ENCODE peak calls at places on chromosomes 1 and 21, in four cellular contexts. One of them, this sample, is unnamed.
A peak's percentile ranks its signal among the peaks of the same experiment; 100 is the strongest.

GRCh38 chr1:237197470-237198425 is 155.8 kb downstream of the RYR2 start:
- DNase-seq in neural progenitor cell: no peak
- DNase-seq in DND-41: no peak
- DNase-seq in mesendoderm: peak; percentile 92
- DNase-seq in this sample: no peak

GRCh38 chr21:26388731-26389231 is 184.3 kb downstream of the CYYR1 start:
- DNase-seq in mesendoderm: peak; percentile 42
- DNase-seq in neural progenitor cell: no peak
- DNase-seq in DND-41: no peak
- DNase-seq in this sample: no peak

GRCh38 chr1:39104158-39105060 is 78.3 kb downstream of the NDUFS5 start:
- DNase-seq in mesendoderm: peak; percentile 74
- DNase-seq in DND-41: no peak
- DNase-seq in neural progenitor cell: peak; percentile 79
- DNase-seq in this sample: no peak

GRCh38 chr1:8460132-8460544 is 142.2 kb downstream of the SLC45A1 start:
- DNase-seq in mesendoderm: peak; percentile 75
- DNase-seq in DND-41: no peak
- DNase-seq in neural progenitor cell: peak; percentile 79
- DNase-seq in this sample: no peak

GRCh38 chr1:15118579-15118978 is 35.0 kb upstream of the TMEM51 start:
- DNase-seq in neural progenitor cell: no peak
- DNase-seq in DND-41: no peak
- DNase-seq in mesendoderm: no peak
- DNase-seq in this sample: no peak

GRCh38 chr1:165068716-165069115 is 287.8 kb downstream of the LMX1A start:
- DNase-seq in mesendoderm: no peak
- DNase-seq in neural progenitor cell: no peak
- DNase-seq in DND-41: no peak
- DNase-seq in this sample: no peak

GRCh38 chr21:29351691-29352090 is 53.0 kb downstream of the BACH1 start:
- DNase-seq in neural progenitor cell: no peak
- DNase-seq in mesendoderm: no peak
- DNase-seq in DND-41: no peak
- DNase-seq in this sample: no peak

GRCh38 chr1:61254629-61255323 is 172.4 kb downstream of the NFIA start:
- DNase-seq in mesendoderm: no peak
- DNase-seq in DND-41: no peak
- DNase-seq in neural progenitor cell: no peak
- DNase-seq in this sample: no peak

GRCh38 chr21:32257952-32258785 is 20.7 kb downstream of the MIS18A start:
- DNase-seq in DND-41: peak; percentile 38
- DNase-seq in mesendoderm: peak; percentile 86
- DNase-seq in neural progenitor cell: peak; percentile 88
- DNase-seq in this sample: peak; percentile 62

GRCh38 chr1:214658785-214659184 is 55.8 kb downstream of the CENPF start:
- DNase-seq in neural progenitor cell: peak; percentile 39
- DNase-seq in mesendoderm: peak; percentile 40
- DNase-seq in DND-41: no peak
- DNase-seq in this sample: no peak

GRCh38 chr1:62356257-62356835 is 37.1 kb upstream of the KANK4 start:
- DNase-seq in neural progenitor cell: no peak
- DNase-seq in mesendoderm: peak; percentile 45
- DNase-seq in DND-41: no peak
- DNase-seq in this sample: no peak

GRCh38 chr21:37868896-37869295 is 47.4 kb downstream of the KCNJ6 start:
- DNase-seq in mesendoderm: peak; percentile 12
- DNase-seq in neural progenitor cell: no peak
- DNase-seq in DND-41: no peak
- DNase-seq in this sample: no peak

GRCh38 chr1:78007677-78008341 is 3.1 kb downstream of the DNAJB4 start:
- DNase-seq in DND-41: no peak
- DNase-seq in mesendoderm: no peak
- DNase-seq in neural progenitor cell: no peak
- DNase-seq in this sample: no peak

GRCh38 chr1:243316366-243316989 is 60.6 kb downstream of the SDCCAG8 start:
- DNase-seq in neural progenitor cell: peak; percentile 77
- DNase-seq in mesendoderm: no peak
- DNase-seq in DND-41: no peak
- DNase-seq in this sample: no peak

GRCh38 chr1:181175955-181176354 is 87.5 kb downstream of the IER5 start:
- DNase-seq in neural progenitor cell: no peak
- DNase-seq in mesendoderm: no peak
- DNase-seq in DND-41: peak; percentile 1
- DNase-seq in this sample: no peak

GRCh38 chr1:185300152-185300551 is 16.9 kb downstream of the IVNS1ABP start:
- DNase-seq in DND-41: no peak
- DNase-seq in mesendoderm: no peak
- DNase-seq in neural progenitor cell: no peak
- DNase-seq in this sample: no peak

GRCh38 chr1:233613252-233614172 is at the start of gene KCNK1:
- DNase-seq in DND-41: no peak
- DNase-seq in neural progenitor cell: peak; percentile 79
- DNase-seq in mesendoderm: peak; percentile 88
- DNase-seq in this sample: no peak

GRCh38 chr1:229664133-229664689 is 38.2 kb downstream of the URB2 start:
- DNase-seq in mesendoderm: no peak
- DNase-seq in DND-41: peak; percentile 76
- DNase-seq in neural progenitor cell: no peak
- DNase-seq in this sample: peak; percentile 83

GRCh38 chr1:214895226-214895625 is 187.3 kb upstream of the KCNK2 start:
- DNase-seq in mesendoderm: no peak
- DNase-seq in neural progenitor cell: peak; percentile 49
- DNase-seq in DND-41: no peak
- DNase-seq in this sample: no peak

GRCh38 chr1:179230721-179231120 is 1.2 kb upstream of the ABL2 start:
- DNase-seq in mesendoderm: no peak
- DNase-seq in DND-41: no peak
- DNase-seq in neural progenitor cell: no peak
- DNase-seq in this sample: no peak

GRCh38 chr1:2248854-2249558 is 20.9 kb downstream of the SKI start:
- DNase-seq in mesendoderm: no peak
- DNase-seq in neural progenitor cell: no peak
- DNase-seq in DND-41: no peak
- DNase-seq in this sample: no peak

GRCh38 chr1:31003613-31004230 is 61.8 kb downstream of the PUM1 start:
- DNase-seq in DND-41: no peak
- DNase-seq in mesendoderm: no peak
- DNase-seq in neural progenitor cell: no peak
- DNase-seq in this sample: no peak

GRCh38 chr1:15835205-15835740 is 12.2 kb upstream of the SPEN start:
- DNase-seq in DND-41: no peak
- DNase-seq in mesendoderm: no peak
- DNase-seq in neural progenitor cell: peak; percentile 77
- DNase-seq in this sample: no peak

GRCh38 chr1:227437495-227438008 is 119.3 kb upstream of the CDC42BPA start:
- DNase-seq in mesendoderm: peak; percentile 70
- DNase-seq in neural progenitor cell: peak; percentile 40
- DNase-seq in DND-41: no peak
- DNase-seq in this sample: peak; percentile 71

GRCh38 chr1:164380893-164381292 is 178.1 kb upstream of the PBX1 start:
- DNase-seq in DND-41: no peak
- DNase-seq in neural progenitor cell: no peak
- DNase-seq in mesendoderm: no peak
- DNase-seq in this sample: no peak

GRCh38 chr21:31559368-31560119 is 99.9 kb upstream of the SOD1 start:
- DNase-seq in DND-41: peak; percentile 98
- DNase-seq in mesendoderm: peak; percentile 99
- DNase-seq in neural progenitor cell: peak; percentile 98
- DNase-seq in this sample: peak; percentile 97

GRCh38 chr1:94246692-94247145 is 9.3 kb upstream of the ARHGAP29 start:
- DNase-seq in DND-41: no peak
- DNase-seq in neural progenitor cell: peak; percentile 27
- DNase-seq in mesendoderm: peak; percentile 33
- DNase-seq in this sample: no peak

GRCh38 chr1:74674278-74675048 is 871 bp upstream of the ERICH3 start:
- DNase-seq in DND-41: no peak
- DNase-seq in mesendoderm: peak; percentile 34
- DNase-seq in neural progenitor cell: peak; percentile 8
- DNase-seq in this sample: no peak

GRCh38 chr1:245933431-245934042 is 573.5 kb downstream of the SMYD3 start:
- DNase-seq in neural progenitor cell: no peak
- DNase-seq in mesendoderm: no peak
- DNase-seq in DND-41: no peak
- DNase-seq in this sample: no peak

DNA sequence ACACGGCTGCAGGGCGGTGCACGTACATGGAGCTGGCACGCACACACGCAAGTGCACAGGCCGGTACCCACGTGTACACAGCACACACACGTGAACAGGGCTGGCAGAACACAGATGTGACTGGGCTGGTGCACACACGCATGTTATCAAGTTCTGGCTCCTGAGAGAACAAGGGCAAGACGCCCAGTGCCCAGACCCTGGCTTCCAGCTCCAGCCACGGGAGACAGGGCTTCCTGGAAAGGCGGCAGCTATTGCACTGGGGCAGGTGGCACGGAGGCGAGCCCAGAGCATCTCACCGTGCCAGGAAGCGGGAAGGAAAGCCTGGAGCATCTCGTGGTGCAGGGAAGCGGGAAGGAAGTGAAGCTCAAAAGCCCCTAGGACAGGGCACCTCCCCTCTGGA is 5.9 kb downstream of the SDF4 start:
- DNase-seq in neural progenitor cell: no peak
- DNase-seq in mesendoderm: no peak
- DNase-seq in DND-41: no peak
- DNase-seq in this sample: no peak
- H3K4me3 ChIP-seq in neural progenitor cell: no peak overlapping the region
- H3K4me3 ChIP-seq in mesendoderm: no peak overlapping the region
- H3K4me3 ChIP-seq in DND-41: no peak overlapping the region
- H3K4me3 ChIP-seq in this sample: no peak overlapping the region

GRCh38 chr1:118902299-118903270 is 85.6 kb downstream of the TBX15 start:
- DNase-seq in DND-41: no peak
- DNase-seq in neural progenitor cell: no peak
- DNase-seq in mesendoderm: no peak
- DNase-seq in this sample: no peak
- H3K4me3 ChIP-seq in DND-41: no peak overlapping the region
- H3K4me3 ChIP-seq in neural progenitor cell: no peak overlapping the region
- H3K4me3 ChIP-seq in mesendoderm: no peak overlapping the region
- H3K4me3 ChIP-seq in this sample: no peak overlapping the region

GRCh38 chr1:168736450-168736980 is 7.5 kb upstream of the DPT start:
- DNase-seq in DND-41: no peak
- DNase-seq in neural progenitor cell: peak; percentile 7
- DNase-seq in mesendoderm: no peak
- DNase-seq in this sample: no peak
- H3K4me3 ChIP-seq in DND-41: no peak overlapping the region
- H3K4me3 ChIP-seq in neural progenitor cell: no peak overlapping the region
- H3K4me3 ChIP-seq in mesendoderm: no peak overlapping the region
- H3K4me3 ChIP-seq in this sample: no peak overlapping the region

DNA sequence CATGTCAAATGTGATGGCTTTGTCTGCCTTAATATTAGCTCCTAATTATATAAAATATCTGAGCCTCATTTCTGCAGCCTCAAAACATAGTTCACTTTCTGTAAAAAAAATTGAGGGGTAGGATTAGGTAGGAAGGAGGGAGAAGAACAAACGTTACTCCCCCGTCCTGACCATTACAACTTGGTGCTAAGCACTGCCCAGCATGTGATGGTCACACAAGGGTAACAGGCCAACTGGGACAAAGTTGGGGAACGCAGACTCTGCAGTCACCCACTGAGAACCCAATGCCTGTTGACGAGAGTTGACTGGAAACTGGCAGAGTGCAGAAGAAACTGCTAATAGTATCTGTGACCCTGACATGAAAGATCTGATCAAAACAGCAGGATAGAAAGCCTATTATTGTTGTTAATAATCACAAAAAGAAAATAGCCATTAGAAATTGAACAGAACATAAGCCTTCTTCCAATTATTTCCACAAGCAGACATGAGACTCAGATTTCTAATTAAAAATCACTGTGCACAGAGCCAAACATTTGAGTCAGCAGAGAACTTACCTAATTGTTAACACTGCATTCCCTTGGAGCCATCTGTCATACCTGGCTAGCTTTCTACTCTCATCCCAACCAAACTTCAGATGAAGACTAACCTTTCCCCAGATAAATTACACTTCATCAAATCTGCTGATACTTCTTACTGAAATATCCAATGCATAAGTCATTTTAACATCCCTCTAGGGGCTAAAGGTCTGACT is 5.5 kb downstream of the SORT1 start:
- DNase-seq in mesendoderm: no peak
- DNase-seq in neural progenitor cell: no peak
- DNase-seq in DND-41: no peak
- DNase-seq in this sample: no peak
- H3K4me3 ChIP-seq in mesendoderm: no peak overlapping the region
- H3K4me3 ChIP-seq in neural progenitor cell: no peak overlapping the region
- H3K4me3 ChIP-seq in DND-41: no peak overlapping the region
- H3K4me3 ChIP-seq in this sample: no peak overlapping the region

DNA sequence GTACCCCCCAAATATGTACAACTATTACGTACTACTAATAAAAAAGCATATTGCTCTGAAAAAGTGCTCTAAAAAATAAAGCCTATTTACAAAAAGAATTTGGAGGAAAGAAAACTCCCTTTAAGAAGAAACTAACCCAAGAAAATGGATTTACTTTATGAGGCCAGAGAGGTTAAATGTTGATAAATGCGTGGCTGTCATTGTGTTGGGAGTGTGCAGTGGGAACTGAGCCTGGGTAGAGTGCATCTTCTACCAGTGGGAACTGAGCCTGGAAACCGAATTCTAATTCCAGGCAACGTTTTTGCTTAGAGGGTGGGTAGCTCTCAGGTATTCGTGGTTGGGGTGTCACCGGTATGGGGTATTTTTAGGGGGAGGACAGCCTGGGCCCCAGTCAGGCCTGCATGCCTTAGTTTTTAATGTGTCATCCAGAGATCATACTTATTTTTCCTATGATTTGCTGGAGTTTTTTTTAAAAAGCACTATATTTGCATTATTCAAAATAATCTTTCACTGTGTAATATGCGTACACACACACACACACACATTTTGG is 24.1 kb upstream of the RNF187 start:
- DNase-seq in mesendoderm: no peak
- DNase-seq in neural progenitor cell: no peak
- DNase-seq in DND-41: no peak
- DNase-seq in this sample: no peak
- H3K4me3 ChIP-seq in mesendoderm: no peak overlapping the region
- H3K4me3 ChIP-seq in neural progenitor cell: peak overlapping the region; percentile 61
- H3K4me3 ChIP-seq in DND-41: no peak overlapping the region
- H3K4me3 ChIP-seq in this sample: peak overlapping the region; percentile 78

This sample was measured in Jurkat, Clone E6-1.